ENCODE peak calls at places on chromosome 14, in seven cellular contexts. T is stimulated activated CD8-positive, alpha-beta memory T cell treated with anti-CD3 and anti-CD28 coated beads, Interleukin-7, amount 100 ng/mL, for 1 hour; J is IMR-90; Q is NCI-H2029; L is astrocyte of the cerebellum; B is AG10803; K is brain microvascular endothelial cell. F is an unnamed sample.
A peak's percentile ranks its signal among the peaks of the same experiment; 100 is the strongest.

GRCh38 chr14:101514136-101514535 is 47.2 kb upstream of the DIO3 start:
- DNase-seq in T (no peak), J (no peak), Q (no peak), L (no peak), B (no peak), K (no peak), F (peak; percentile 43)

GRCh38 chr14:23138173-23138535 is 19.1 kb upstream of the CEBPE start:
- DNase-seq in T (no peak), J (no peak), Q (no peak), L (no peak), B (no peak), K (no peak), F (peak; percentile 17)

GRCh38 chr14:20350280-20350679 is 6.8 kb downstream of the PARP2 start:
- DNase-seq in T (no peak), J (peak; percentile 20), Q (no peak), L (no peak), B (no peak), K (no peak), F (no peak)

GRCh38 chr14:66610154-66610563 is 102.2 kb downstream of the GPHN start:
- DNase-seq in T (no peak), J (peak; percentile 7), Q (no peak), L (no peak), B (no peak), K (no peak), F (no peak)

GRCh38 chr14:97218713-97219355 is 421.7 kb downstream of the VRK1 start:
- DNase-seq in T (no peak), J (no peak), Q (peak; percentile 3), L (no peak), B (peak; percentile 6), K (no peak), F (no peak)

GRCh38 chr14:64265222-64265621 is 28.9 kb downstream of the ESR2 start:
- DNase-seq in T (no peak), J (no peak), Q (no peak), L (no peak), B (no peak), K (no peak), F (no peak)

GRCh38 chr14:101215266-101215665 is 311.7 kb upstream of the RTL1 start:
- DNase-seq in T (no peak), J (no peak), Q (no peak), L (no peak), B (no peak), K (no peak), F (no peak)

GRCh38 chr14:76775695-76776305 is 14.5 kb downstream of the VASH1 start:
- DNase-seq in T (no peak), J (no peak), Q (no peak), L (no peak), B (no peak), K (no peak), F (no peak)

GRCh38 chr14:104595911-104596450 is 8.6 kb downstream of the TMEM179 start:
- DNase-seq in T (no peak), J (no peak), Q (no peak), L (no peak), B (no peak), K (no peak), F (peak; percentile 5)

GRCh38 chr14:85532570-85532969 is 2.6 kb downstream of the FLRT2 start:
- DNase-seq in T (no peak), J (no peak), Q (no peak), L (no peak), B (no peak), K (no peak), F (no peak)

GRCh38 chr14:71138236-71139057 is 231.2 kb downstream of the PCNX1 start:
- DNase-seq in T (no peak), J (no peak), Q (no peak), L (no peak), B (peak; percentile 52), K (no peak), F (no peak)

GRCh38 chr14:20044243-20044642 is 8.4 kb upstream of the OR4K13 start:
- DNase-seq in T (no peak), J (no peak), Q (no peak), L (no peak), B (no peak), K (no peak), F (no peak)

GRCh38 chr14:93538411-93538810 is 107.7 kb downstream of the UNC79 start:
- DNase-seq in T (no peak), J (peak; percentile 2), Q (no peak), L (no peak), B (peak; percentile 3), K (no peak), F (no peak)